ENCODE peak calls at places on chromosomes 3 and 15, in five cellular contexts. One of them, this sample, is unnamed.
A peak's percentile ranks its signal among the peaks of the same experiment; 100 is the strongest.

GRCh38 chr3:139846729-139847128 is 88.3 kb upstream of the CLSTN2 start:
- DNase-seq in mesothelial cell of epicardium: no peak
- DNase-seq in endothelial cell of umbilical vein: no peak
- DNase-seq in SW480: no peak
- DNase-seq in upper lobe of right lung: no peak
- DNase-seq in this sample: no peak

GRCh38 chr3:166455724-166456123 is 618.5 kb upstream of the BCHE start:
- DNase-seq in mesothelial cell of epicardium: no peak
- DNase-seq in endothelial cell of umbilical vein: no peak
- DNase-seq in SW480: no peak
- DNase-seq in upper lobe of right lung: no peak
- DNase-seq in this sample: no peak

GRCh38 chr3:71862374-71863145 is 77.6 kb upstream of the PROK2 start:
- DNase-seq in mesothelial cell of epicardium: no peak
- DNase-seq in endothelial cell of umbilical vein: no peak
- DNase-seq in SW480: no peak
- DNase-seq in upper lobe of right lung: no peak
- DNase-seq in this sample: no peak

GRCh38 chr15:50044904-50045303 is 74.1 kb downstream of the ATP8B4 start:
- DNase-seq in mesothelial cell of epicardium: no peak
- DNase-seq in endothelial cell of umbilical vein: no peak
- DNase-seq in SW480: no peak
- DNase-seq in upper lobe of right lung: no peak
- DNase-seq in this sample: no peak

GRCh38 chr3:98563661-98564281 is 29.6 kb downstream of the CPOX start:
- DNase-seq in mesothelial cell of epicardium: no peak
- DNase-seq in endothelial cell of umbilical vein: no peak
- DNase-seq in SW480: peak; percentile 53
- DNase-seq in upper lobe of right lung: no peak
- DNase-seq in this sample: no peak

GRCh38 chr3:72448858-72449257 is 399.4 kb downstream of the SHQ1 start:
- DNase-seq in mesothelial cell of epicardium: no peak
- DNase-seq in endothelial cell of umbilical vein: no peak
- DNase-seq in SW480: peak; percentile 80
- DNase-seq in upper lobe of right lung: no peak
- DNase-seq in this sample: no peak

GRCh38 chr3:40681658-40682055 is 156.9 kb downstream of the ZNF621 start:
- DNase-seq in mesothelial cell of epicardium: no peak
- DNase-seq in endothelial cell of umbilical vein: no peak
- DNase-seq in SW480: no peak
- DNase-seq in upper lobe of right lung: no peak
- DNase-seq in this sample: no peak

GRCh38 chr3:149005424-149005823 is 14.1 kb downstream of the GYG1 start:
- DNase-seq in mesothelial cell of epicardium: no peak
- DNase-seq in endothelial cell of umbilical vein: no peak
- DNase-seq in SW480: no peak
- DNase-seq in upper lobe of right lung: no peak
- DNase-seq in this sample: no peak

GRCh38 chr15:61318276-61318675 is 89.2 kb upstream of the RORA start:
- DNase-seq in mesothelial cell of epicardium: no peak
- DNase-seq in endothelial cell of umbilical vein: no peak
- DNase-seq in SW480: no peak
- DNase-seq in upper lobe of right lung: no peak
- DNase-seq in this sample: no peak

GRCh38 chr15:40790723-40791122 is 16.2 kb upstream of the ZFYVE19 start:
- DNase-seq in mesothelial cell of epicardium: no peak
- DNase-seq in endothelial cell of umbilical vein: no peak
- DNase-seq in SW480: no peak
- DNase-seq in upper lobe of right lung: no peak
- DNase-seq in this sample: no peak

GRCh38 chr3:53803124-53803815 is 42.9 kb downstream of the CHDH start:
- DNase-seq in mesothelial cell of epicardium: no peak
- DNase-seq in endothelial cell of umbilical vein: no peak
- DNase-seq in SW480: no peak
- DNase-seq in upper lobe of right lung: peak; percentile 48
- DNase-seq in this sample: no peak

GRCh38 chr15:71082803-71083202 is 32.5 kb upstream of the THSD4 start:
- DNase-seq in mesothelial cell of epicardium: no peak
- DNase-seq in endothelial cell of umbilical vein: no peak
- DNase-seq in SW480: no peak
- DNase-seq in upper lobe of right lung: no peak
- DNase-seq in this sample: no peak

GRCh38 chr3:45426161-45426560 is 37.8 kb downstream of the LARS2 start:
- DNase-seq in mesothelial cell of epicardium: no peak
- DNase-seq in endothelial cell of umbilical vein: no peak
- DNase-seq in SW480: peak; percentile 36
- DNase-seq in upper lobe of right lung: peak; percentile 70
- DNase-seq in this sample: no peak

GRCh38 chr3:70094197-70094596 is 94.7 kb downstream of the SAMMSON start:
- DNase-seq in mesothelial cell of epicardium: no peak
- DNase-seq in endothelial cell of umbilical vein: no peak
- DNase-seq in SW480: no peak
- DNase-seq in upper lobe of right lung: no peak
- DNase-seq in this sample: no peak